ENCODE peak calls at places on chromosomes 3 and 15, in seven cellular contexts. Z is GM12865, W is SJSA1, H is dorsolateral prefrontal cortex, O is hepatocyte, L is trophoblast cell, T is lung. B is an unnamed sample.

GRCh38 chr3:188901671-188902331 is 270.0 kb upstream of the TPRG1 start:
- DNase-seq in Z (no peak), W (peak), H (no peak), O (no peak), L (no peak), T (no peak), B (no peak)

GRCh38 chr15:23866832-23867231 is 179.7 kb upstream of the NDN start:
- DNase-seq in Z (no peak), W (no peak), H (no peak), O (peak), L (no peak), T (no peak), B (no peak)

GRCh38 chr15:34628577-34629152 is 45.2 kb upstream of the GOLGA8B start:
- DNase-seq in Z (no peak), W (no peak), H (no peak), O (no peak), L (no peak), T (no peak), B (no peak)

GRCh38 chr3:38843898-38844297 is 27.9 kb upstream of the SCN10A start:
- DNase-seq in Z (peak), W (peak), H (no peak), O (peak), L (no peak), T (no peak), B (no peak)

GRCh38 chr3:149576071-149576564 is 81.7 kb downstream of the WWTR1 start:
- DNase-seq in Z (peak), W (peak), H (no peak), O (peak), L (no peak), T (no peak), B (peak)

GRCh38 chr3:38545983-38546382 is 49.8 kb downstream of the EXOG start:
- DNase-seq in Z (no peak), W (no peak), H (no peak), O (no peak), L (no peak), T (no peak), B (no peak)

GRCh38 chr15:65862682-65863081 is 6.6 kb upstream of the RAB11A start:
- DNase-seq in Z (peak), W (peak), H (no peak), O (peak), L (peak), T (peak), B (peak)

GRCh38 chr3:65776494-65776893 is 262.2 kb downstream of the MAGI1 start:
- DNase-seq in Z (no peak), W (no peak), H (no peak), O (no peak), L (no peak), T (no peak), B (no peak)

GRCh38 chr3:129892857-129893615 is 475 bp downstream of the TMCC1 start:
- DNase-seq in Z (peak), W (peak), H (peak), O (no peak), L (peak), T (peak), B (peak)

GRCh38 chr15:63057454-63058335 is 15.1 kb downstream of the TPM1 start:
- DNase-seq in Z (no peak), W (peak), H (no peak), O (no peak), L (no peak), T (no peak), B (no peak)

GRCh38 chr3:122903171-122903570 is 108.3 kb downstream of the SLC49A4 start:
- DNase-seq in Z (no peak), W (no peak), H (no peak), O (no peak), L (no peak), T (no peak), B (no peak)

GRCh38 chr3:150063237-150063636 is 92.5 kb upstream of the PFN2 start:
- DNase-seq in Z (no peak), W (no peak), H (no peak), O (no peak), L (no peak), T (no peak), B (no peak)

GRCh38 chr3:187822402-187822801 is 77.1 kb upstream of the BCL6 start:
- DNase-seq in Z (no peak), W (no peak), H (no peak), O (no peak), L (no peak), T (no peak), B (no peak)

GRCh38 chr3:61829301-61830110 is 268.1 kb downstream of the PTPRG start:
- DNase-seq in Z (no peak), W (no peak), H (no peak), O (no peak), L (no peak), T (no peak), B (no peak)

GRCh38 chr3:55264933-55265332 is 222.2 kb downstream of the WNT5A start:
- DNase-seq in Z (no peak), W (no peak), H (no peak), O (no peak), L (no peak), T (no peak), B (no peak)

GRCh38 chr15:79090487-79091203 is at the start of gene RASGRF1:
- DNase-seq in Z (no peak), W (no peak), H (peak), O (peak), L (peak), T (no peak), B (peak)

GRCh38 chr3:57752307-57752706 is 3.8 kb upstream of the SLMAP start:
- DNase-seq in Z (no peak), W (peak), H (no peak), O (peak), L (peak), T (no peak), B (peak)

GRCh38 chr15:95653361-95653805 is 677.1 kb upstream of the NR2F2 start:
- DNase-seq in Z (no peak), W (no peak), H (no peak), O (peak), L (peak), T (no peak), B (no peak)

GRCh38 chr15:79018960-79019359 is 71.6 kb downstream of the RASGRF1 start:
- DNase-seq in Z (no peak), W (no peak), H (no peak), O (no peak), L (no peak), T (no peak), B (no peak)

GRCh38 chr15:72342385-72342784 is 22.4 kb upstream of the CELF6 start:
- DNase-seq in Z (peak), W (no peak), H (no peak), O (peak), L (peak), T (no peak), B (no peak)

GRCh38 chr3:89584398-89584797 is 477.0 kb downstream of the EPHA3 start:
- DNase-seq in Z (no peak), W (no peak), H (no peak), O (no peak), L (no peak), T (no peak), B (no peak)

GRCh38 chr3:160953681-160954080 is 151.5 kb downstream of the B3GALNT1 start:
- DNase-seq in Z (no peak), W (no peak), H (no peak), O (no peak), L (no peak), T (no peak), B (no peak)

GRCh38 chr15:94029495-94029894 is 201.9 kb upstream of the MCTP2 start:
- DNase-seq in Z (no peak), W (peak), H (no peak), O (no peak), L (peak), T (no peak), B (no peak)

GRCh38 chr3:127056281-127056680 is 73.4 kb downstream of the PLXNA1 start:
- DNase-seq in Z (no peak), W (no peak), H (no peak), O (no peak), L (no peak), T (no peak), B (no peak)

GRCh38 chr15:87478688-87479072 is 777.9 kb downstream of the NTRK3 start:
- DNase-seq in Z (no peak), W (no peak), H (no peak), O (no peak), L (no peak), T (no peak), B (no peak)

GRCh38 chr15:100672959-100673358 is 70.6 kb downstream of the ASB7 start:
- DNase-seq in Z (no peak), W (no peak), H (no peak), O (no peak), L (no peak), T (no peak), B (no peak)

GRCh38 chr3:38138347-38139190 is at the start of gene MYD88:
- DNase-seq in Z (peak), W (peak), H (peak), O (peak), L (peak), T (peak), B (peak)

GRCh38 chr3:196216681-196217211 is 412 bp downstream of the SLC51A start:
- DNase-seq in Z (no peak), W (no peak), H (peak), O (no peak), L (no peak), T (no peak), B (no peak)

GRCh38 chr3:196214783-196215441 is 1.4 kb upstream of the SLC51A start:
- DNase-seq in Z (no peak), W (no peak), H (no peak), O (peak), L (no peak), T (no peak), B (no peak)

GRCh38 chr3:196217307-196218154 is 1.2 kb downstream of the SLC51A start:
- DNase-seq in Z (no peak), W (no peak), H (peak), O (no peak), L (no peak), T (no peak), B (no peak)

GRCh38 chr3:196216081-196216564 is at the start of gene SLC51A:
- DNase-seq in Z (no peak), W (no peak), H (peak), O (no peak), L (no peak), T (no peak), B (peak)

GRCh38 chr3:196215493-196215892 is 841 bp upstream of the SLC51A start:
- DNase-seq in Z (no peak), W (no peak), H (peak), O (no peak), L (no peak), T (no peak), B (no peak)
- H3K4me3 ChIP-seq in Z (no peak), W (no peak), H (no peak), O (no peak), L (no peak), T (no peak), B (no peak)

DNA sequence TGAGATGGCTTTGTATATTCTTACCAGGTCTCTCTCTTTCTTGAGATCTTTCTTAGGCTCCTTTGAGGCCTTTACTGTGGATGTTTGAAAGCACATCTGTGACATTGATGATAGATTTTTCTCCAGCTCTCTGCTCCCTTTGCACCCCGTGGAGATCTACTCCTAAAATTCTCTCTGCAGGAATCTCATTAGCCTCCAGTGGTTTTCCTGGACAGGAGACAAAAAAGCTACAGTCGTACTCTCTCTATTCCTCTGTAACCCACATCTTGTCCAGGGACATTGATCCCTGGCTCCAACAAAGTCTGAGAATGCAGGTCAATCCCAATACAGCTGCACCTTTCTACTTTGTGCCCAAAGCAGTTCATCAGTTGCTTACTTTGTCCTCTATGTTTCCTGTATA is 68.2 kb downstream of the RBMS3 start:
- DNase-seq in Z (no peak), W (no peak), H (no peak), O (no peak), L (no peak), T (no peak), B (no peak)
- H3K4me3 ChIP-seq in Z (no peak), W (no peak), H (no peak), O (no peak), L (no peak), T (no peak), B (no peak)

GRCh38 chr3:71465371-71466007 is 118.0 kb downstream of the FOXP1 start:
- DNase-seq in Z (no peak), W (no peak), H (no peak), O (no peak), L (no peak), T (no peak), B (no peak)
- H3K4me3 ChIP-seq in Z (no peak), W (no peak), H (no peak), O (no peak), L (no peak), T (no peak), B (no peak)

DNA sequence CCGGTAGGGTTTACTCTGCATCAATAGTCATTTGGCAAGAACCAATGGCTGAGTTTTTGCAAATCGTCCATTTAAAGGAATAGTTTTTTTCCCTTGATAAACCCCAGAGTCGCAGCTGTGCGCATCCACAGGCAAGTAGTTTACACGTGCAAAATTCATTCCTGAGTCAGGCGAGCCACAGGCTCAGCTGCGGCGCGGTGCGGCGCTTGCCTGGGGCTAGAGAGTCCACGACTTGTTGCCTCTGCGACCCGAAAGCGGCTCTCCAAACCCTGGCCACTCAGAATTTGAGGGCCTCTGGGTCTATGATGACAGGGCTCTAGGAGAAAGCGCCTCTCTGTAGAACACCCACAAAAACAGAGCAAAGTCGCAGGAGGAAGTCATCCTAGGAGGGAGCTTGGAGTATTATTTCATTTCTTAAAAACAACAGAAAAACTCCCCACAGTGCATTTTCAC is 36.6 kb downstream of the ZIC4 start:
- DNase-seq in Z (no peak), W (no peak), H (no peak), O (no peak), L (no peak), T (no peak), B (no peak)
- H3K4me3 ChIP-seq in Z (no peak), W (no peak), H (peak), O (no peak), L (no peak), T (no peak), B (no peak)

GRCh38 chr15:74039656-74040010 is 42.7 kb downstream of the GOLGA6A start:
- DNase-seq in Z (no peak), W (peak), H (no peak), O (no peak), L (no peak), T (no peak), B (no peak)

GRCh38 chr15:74038707-74039655 is 43.4 kb downstream of the GOLGA6A start:
- DNase-seq in Z (no peak), W (no peak), H (no peak), O (no peak), L (no peak), T (no peak), B (no peak)

GRCh38 chr15:74041311-74041756 is 41.0 kb downstream of the GOLGA6A start:
- DNase-seq in Z (no peak), W (no peak), H (no peak), O (no peak), L (no peak), T (no peak), B (no peak)

GRCh38 chr15:74041777-74042435 is 40.4 kb downstream of the GOLGA6A start:
- DNase-seq in Z (no peak), W (no peak), H (no peak), O (no peak), L (no peak), T (no peak), B (no peak)

DNA sequence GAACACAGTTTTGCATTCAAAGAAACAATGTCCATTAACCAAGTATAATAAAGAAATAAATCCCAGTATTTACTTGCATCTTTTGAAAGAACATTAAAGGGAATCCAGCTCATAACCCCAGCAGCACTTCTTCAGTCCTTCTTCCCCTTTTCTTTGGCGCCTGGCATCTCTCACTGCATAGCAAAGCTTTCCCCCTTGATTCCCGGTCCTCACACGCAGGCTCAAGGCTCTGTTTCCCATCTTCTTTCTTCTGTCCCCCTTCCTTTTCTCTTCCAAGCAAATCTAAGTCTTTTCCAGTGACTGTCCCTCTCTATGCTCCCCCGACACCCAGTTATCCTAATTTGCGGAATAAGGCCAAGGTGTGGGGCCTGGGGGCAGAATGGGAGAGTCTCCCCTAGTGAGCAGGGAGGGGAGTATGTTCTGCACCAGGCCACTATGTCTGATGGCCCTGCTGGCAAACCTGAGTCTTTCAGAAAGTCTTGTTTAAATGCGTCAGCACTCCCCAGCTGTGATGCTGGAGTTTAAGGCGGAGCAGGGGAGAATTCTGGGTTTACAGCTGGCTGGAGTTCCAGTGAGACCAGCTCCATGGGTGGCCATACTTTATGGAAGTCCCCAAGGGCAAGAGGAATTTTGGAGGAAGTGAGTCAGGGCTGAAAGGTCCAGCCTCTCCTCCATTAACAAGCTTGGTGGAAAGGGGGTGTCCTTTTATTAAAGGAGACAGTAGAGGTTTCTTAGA is 42.1 kb downstream of the GOLGA6A start:
- DNase-seq in Z (no peak), W (peak), H (no peak), O (peak), L (no peak), T (no peak), B (peak)
- H3K4me3 ChIP-seq in Z (no peak), W (no peak), H (no peak), O (no peak), L (no peak), T (no peak), B (no peak)

GRCh38 chr3:46881819-46882376 is 4.4 kb downstream of the PTH1R start:
- DNase-seq in Z (no peak), W (no peak), H (no peak), O (peak), L (no peak), T (no peak), B (no peak)

GRCh38 chr3:46882377-46883015 is 5.0 kb downstream of the PTH1R start:
- DNase-seq in Z (peak), W (peak), H (no peak), O (peak), L (no peak), T (no peak), B (no peak)

GRCh38 chr3:46883252-46884185 is 6.0 kb downstream of the PTH1R start:
- DNase-seq in Z (no peak), W (no peak), H (no peak), O (peak), L (no peak), T (no peak), B (no peak)

GRCh38 chr3:46878796-46879436 is 1.4 kb downstream of the PTH1R start:
- DNase-seq in Z (peak), W (no peak), H (no peak), O (peak), L (peak), T (no peak), B (no peak)

DNA sequence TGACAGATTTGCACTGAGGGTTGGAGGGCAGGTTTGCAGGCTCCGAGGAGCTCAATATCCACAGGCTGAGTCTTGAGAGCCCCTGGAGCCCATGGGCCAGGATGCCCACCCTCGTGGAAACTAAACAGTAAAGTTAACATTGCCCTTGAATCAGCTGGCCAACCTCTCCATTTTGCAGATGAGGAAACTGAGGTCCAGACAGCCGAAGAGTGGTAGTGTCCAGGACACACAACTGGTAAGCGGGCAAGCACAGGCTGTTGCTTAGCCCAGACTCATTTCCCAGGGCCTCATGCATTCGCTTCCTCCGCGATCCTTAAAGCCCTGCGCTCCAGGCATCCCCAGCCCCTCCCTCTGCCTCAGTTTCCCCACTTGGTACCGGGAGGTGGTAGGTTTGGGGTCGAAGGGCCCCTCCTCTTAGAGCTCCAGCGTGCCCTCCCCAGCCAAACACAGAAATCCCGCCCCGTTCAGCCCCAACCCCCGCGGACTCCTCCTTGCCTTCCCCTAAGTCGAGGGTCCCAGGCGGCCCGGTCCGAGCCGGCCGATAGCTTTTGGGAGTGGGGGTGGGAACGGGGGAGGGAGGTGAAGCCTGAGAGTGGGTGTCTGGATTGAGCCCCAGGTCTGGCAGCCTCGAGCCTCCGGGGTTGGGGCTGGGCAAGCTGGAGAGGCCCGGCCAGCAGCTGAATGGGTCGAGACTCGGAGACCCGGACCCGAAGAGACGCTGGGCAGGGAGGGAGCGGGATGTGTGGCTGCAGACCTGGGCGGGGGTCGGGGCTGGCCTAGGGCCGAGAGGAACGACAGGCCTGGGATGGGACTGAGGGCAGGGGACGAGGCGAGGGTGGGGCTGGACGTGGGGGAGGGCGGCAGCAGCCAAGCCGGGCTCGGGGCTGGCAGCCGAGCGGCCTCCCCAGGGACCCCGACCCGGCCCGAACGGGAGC is 3.6 kb downstream of the PTH1R start:
- DNase-seq in Z (no peak), W (no peak), H (no peak), O (no peak), L (no peak), T (no peak), B (no peak)
- H3K4me3 ChIP-seq in Z (no peak), W (no peak), H (peak), O (peak), L (peak), T (no peak), B (peak)

DNA sequence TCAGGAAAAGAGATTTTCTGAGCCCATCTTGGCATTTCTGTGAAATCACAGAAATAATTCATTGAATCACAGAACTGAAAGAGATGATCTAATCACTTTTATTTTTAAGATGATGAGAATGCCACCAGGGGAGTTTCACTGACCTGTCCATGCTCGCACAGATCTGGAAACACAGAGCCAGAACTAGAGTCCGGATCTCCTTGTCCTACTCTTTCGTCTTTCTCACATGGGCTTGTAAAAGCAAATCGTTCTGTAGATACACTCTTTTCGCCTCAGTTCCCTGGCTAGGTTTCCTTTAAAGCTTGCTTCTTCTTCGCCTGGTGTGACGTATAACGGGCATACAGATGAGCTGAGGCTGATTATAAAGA is 122.5 kb upstream of the SPRED1 start:
- DNase-seq in Z (no peak), W (no peak), H (no peak), O (no peak), L (no peak), T (no peak), B (no peak)
- H3K4me3 ChIP-seq in Z (peak), W (no peak), H (peak), O (no peak), L (no peak), T (no peak), B (no peak)

B was measured in colonic mucosa.